ENCODE peak calls at places on chromosomes 11 and 22, in four cellular contexts. One of them, this sample, is unnamed.

GRCh38 chr22:25372000-25372595 is 152.7 kb downstream of the CRYBB2 start:
- DNase-seq in fibroblast of lung: no peak
- DNase-seq in adrenal gland: no peak
- DNase-seq in ovary: no peak
- DNase-seq in this sample: no peak

GRCh38 chr11:123221074-123221473 is 26.0 kb upstream of the CLMP start:
- DNase-seq in ovary: no peak
- DNase-seq in fibroblast of lung: no peak
- DNase-seq in adrenal gland: no peak
- DNase-seq in this sample: no peak

GRCh38 chr22:39017596-39018365 is 3.1 kb upstream of the APOBEC3D start:
- DNase-seq in ovary: no peak
- DNase-seq in fibroblast of lung: no peak
- DNase-seq in adrenal gland: no peak
- DNase-seq in this sample: no peak

GRCh38 chr11:104526006-104526405 is 362.1 kb upstream of the PDGFD start:
- DNase-seq in ovary: no peak
- DNase-seq in fibroblast of lung: no peak
- DNase-seq in adrenal gland: no peak
- DNase-seq in this sample: no peak

GRCh38 chr11:109853156-109853776 is 239.9 kb upstream of the ZC3H12C start:
- DNase-seq in fibroblast of lung: peak
- DNase-seq in ovary: no peak
- DNase-seq in adrenal gland: no peak
- DNase-seq in this sample: no peak

GRCh38 chr11:67071420-67072284 is 15.0 kb downstream of the RHOD start:
- DNase-seq in fibroblast of lung: peak
- DNase-seq in ovary: no peak
- DNase-seq in adrenal gland: peak
- DNase-seq in this sample: peak

GRCh38 chr11:27218498-27219038 is 144.4 kb downstream of the CCDC34 start:
- DNase-seq in ovary: no peak
- DNase-seq in adrenal gland: no peak
- DNase-seq in fibroblast of lung: peak
- DNase-seq in this sample: no peak

GRCh38 chr22:40400173-40400572 is 29.8 kb downstream of the SGSM3 start:
- DNase-seq in adrenal gland: no peak
- DNase-seq in ovary: no peak
- DNase-seq in fibroblast of lung: no peak
- DNase-seq in this sample: no peak

GRCh38 chr11:114479331-114479730 is 40.1 kb downstream of the REXO2 start:
- DNase-seq in adrenal gland: no peak
- DNase-seq in ovary: no peak
- DNase-seq in fibroblast of lung: peak
- DNase-seq in this sample: no peak

GRCh38 chr11:104573431-104573830 is 324.8 kb downstream of the CASP12 start:
- DNase-seq in fibroblast of lung: peak
- DNase-seq in ovary: no peak
- DNase-seq in adrenal gland: no peak
- DNase-seq in this sample: no peak

GRCh38 chr11:64233913-64234839 is at the start of gene VEGFB:
- DNase-seq in fibroblast of lung: peak
- DNase-seq in ovary: peak
- DNase-seq in adrenal gland: peak
- DNase-seq in this sample: peak

GRCh38 chr22:20463324-20464095 is 25.9 kb upstream of the SCARF2 start:
- DNase-seq in fibroblast of lung: no peak
- DNase-seq in ovary: no peak
- DNase-seq in adrenal gland: no peak
- DNase-seq in this sample: peak

GRCh38 chr11:47470671-47471070 is 21.7 kb upstream of the RAPSN start:
- DNase-seq in fibroblast of lung: no peak
- DNase-seq in ovary: no peak
- DNase-seq in adrenal gland: no peak
- DNase-seq in this sample: no peak

GRCh38 chr11:76462317-76462716 is 17.5 kb downstream of the EMSY start:
- DNase-seq in fibroblast of lung: no peak
- DNase-seq in adrenal gland: no peak
- DNase-seq in ovary: no peak
- DNase-seq in this sample: no peak

GRCh38 chr11:35550374-35551036 is 25.1 kb upstream of the PAMR1 start:
- DNase-seq in adrenal gland: no peak
- DNase-seq in fibroblast of lung: peak
- DNase-seq in ovary: no peak
- DNase-seq in this sample: no peak

GRCh38 chr11:130037881-130038601 is 31.7 kb upstream of the APLP2 start:
- DNase-seq in ovary: no peak
- DNase-seq in fibroblast of lung: peak
- DNase-seq in adrenal gland: no peak
- DNase-seq in this sample: no peak

GRCh38 chr11:77407613-77408012 is 66.3 kb downstream of the PAK1 start:
- DNase-seq in ovary: no peak
- DNase-seq in fibroblast of lung: peak
- DNase-seq in adrenal gland: peak
- DNase-seq in this sample: peak

GRCh38 chr11:104926771-104927470 is 28.7 kb upstream of the CASP12 start:
- DNase-seq in adrenal gland: no peak
- DNase-seq in fibroblast of lung: peak
- DNase-seq in ovary: no peak
- DNase-seq in this sample: no peak

GRCh38 chr22:47595122-47595521 is 832.7 kb downstream of the TBC1D22A start:
- DNase-seq in adrenal gland: no peak
- DNase-seq in fibroblast of lung: no peak
- DNase-seq in ovary: no peak
- DNase-seq in this sample: no peak

GRCh38 chr11:132028380-132029240 is 658.2 kb downstream of the NTM start:
- DNase-seq in fibroblast of lung: no peak
- DNase-seq in adrenal gland: peak
- DNase-seq in ovary: no peak
- DNase-seq in this sample: no peak

GRCh38 chr11:16933756-16934603 is 80.2 kb downstream of the PLEKHA7 start:
- DNase-seq in adrenal gland: no peak
- DNase-seq in ovary: peak
- DNase-seq in fibroblast of lung: peak
- DNase-seq in this sample: no peak

GRCh38 chr11:116731097-116731761 is 41.6 kb downstream of the BUD13 start:
- DNase-seq in ovary: no peak
- DNase-seq in adrenal gland: no peak
- DNase-seq in fibroblast of lung: peak
- DNase-seq in this sample: peak

GRCh38 chr22:19786264-19786585 is 25.6 kb downstream of the TBX1 start:
- DNase-seq in adrenal gland: no peak
- DNase-seq in fibroblast of lung: no peak
- DNase-seq in ovary: no peak
- DNase-seq in this sample: no peak

GRCh38 chr22:43811777-43812148 is 342 bp downstream of the EFCAB6 start:
- DNase-seq in fibroblast of lung: peak
- DNase-seq in adrenal gland: peak
- DNase-seq in ovary: no peak
- DNase-seq in this sample: no peak

GRCh38 chr11:66313321-66314185 is 3.3 kb downstream of the CD248 start:
- DNase-seq in adrenal gland: no peak
- DNase-seq in ovary: no peak
- DNase-seq in fibroblast of lung: peak
- DNase-seq in this sample: no peak

GRCh38 chr11:105870521-105871113 is 151.4 kb downstream of the MSANTD4 start:
- DNase-seq in ovary: no peak
- DNase-seq in fibroblast of lung: no peak
- DNase-seq in adrenal gland: no peak
- DNase-seq in this sample: no peak

GRCh38 chr22:35313311-35314121 is 13.8 kb downstream of the TOM1 start:
- DNase-seq in fibroblast of lung: peak
- DNase-seq in adrenal gland: peak
- DNase-seq in ovary: no peak
- DNase-seq in this sample: peak

GRCh38 chr11:113370634-113371033 is 16.9 kb upstream of the ANKK1 start:
- DNase-seq in adrenal gland: no peak
- DNase-seq in fibroblast of lung: no peak
- DNase-seq in ovary: no peak
- DNase-seq in this sample: no peak

GRCh38 chr11:46680815-46681214 is 19.6 kb downstream of the ARHGAP1 start:
- DNase-seq in ovary: no peak
- DNase-seq in adrenal gland: no peak
- DNase-seq in fibroblast of lung: no peak
- DNase-seq in this sample: no peak

GRCh38 chr22:39012525-39013516 is 1.2 kb upstream of the APOBEC3C start:
- DNase-seq in ovary: peak
- DNase-seq in fibroblast of lung: no peak
- DNase-seq in adrenal gland: no peak
- DNase-seq in this sample: no peak

GRCh38 chr11:63918576-63919171 is 1.7 kb upstream of the RCOR2 start:
- DNase-seq in adrenal gland: no peak
- DNase-seq in ovary: no peak
- DNase-seq in fibroblast of lung: no peak
- DNase-seq in this sample: no peak

GRCh38 chr22:26681395-26681821 is 24.0 kb downstream of the MIAT start:
- DNase-seq in fibroblast of lung: peak
- DNase-seq in adrenal gland: no peak
- DNase-seq in ovary: no peak
- DNase-seq in this sample: no peak

GRCh38 chr11:75286826-75287465 is 46.4 kb downstream of the TPBGL start:
- DNase-seq in ovary: no peak
- DNase-seq in adrenal gland: no peak
- DNase-seq in fibroblast of lung: peak
- DNase-seq in this sample: no peak

GRCh38 chr22:49963647-49964026 is 3.1 kb downstream of the PIM3 start:
- DNase-seq in fibroblast of lung: no peak
- DNase-seq in ovary: no peak
- DNase-seq in adrenal gland: peak
- DNase-seq in this sample: peak

GRCh38 chr11:64581057-64581523 is 9.9 kb upstream of the SLC22A12 start:
- DNase-seq in fibroblast of lung: no peak
- DNase-seq in ovary: no peak
- DNase-seq in adrenal gland: no peak
- DNase-seq in this sample: no peak

GRCh38 chr22:30876221-30876751 is 92.3 kb downstream of the MORC2 start:
- DNase-seq in ovary: no peak
- DNase-seq in fibroblast of lung: no peak
- DNase-seq in adrenal gland: no peak
- DNase-seq in this sample: no peak

GRCh38 chr11:100851584-100852152 is 164.6 kb downstream of the ARHGAP42 start:
- DNase-seq in adrenal gland: no peak
- DNase-seq in ovary: no peak
- DNase-seq in fibroblast of lung: no peak
- DNase-seq in this sample: no peak

GRCh38 chr11:84236436-84236835 is 950.3 kb upstream of the CCDC90B start:
- DNase-seq in ovary: no peak
- DNase-seq in adrenal gland: no peak
- DNase-seq in fibroblast of lung: no peak
- DNase-seq in this sample: no peak

GRCh38 chr22:23233084-23233501 is 52.8 kb downstream of the BCR start:
- DNase-seq in adrenal gland: no peak
- DNase-seq in ovary: no peak
- DNase-seq in fibroblast of lung: peak
- DNase-seq in this sample: no peak
- TF ChIP-seq CTCF in adrenal gland: no peak
- TF ChIP-seq CTCF in ovary: no peak
- TF ChIP-seq CTCF in fibroblast of lung: no peak
- TF ChIP-seq CTCF in this sample: no peak

GRCh38 chr11:11230802-11231562 is 122.1 kb downstream of the CSNK2A3 start:
- DNase-seq in fibroblast of lung: no peak
- DNase-seq in adrenal gland: no peak
- DNase-seq in ovary: no peak
- DNase-seq in this sample: no peak
- TF ChIP-seq CTCF in fibroblast of lung: peak
- TF ChIP-seq CTCF in adrenal gland: peak
- TF ChIP-seq CTCF in ovary: no peak
- TF ChIP-seq CTCF in this sample: no peak

GRCh38 chr22:37019309-37020191 is at the start of the genes MPST and TST:
- DNase-seq in ovary: peak
- DNase-seq in adrenal gland: peak
- DNase-seq in fibroblast of lung: peak
- DNase-seq in this sample: peak
- TF ChIP-seq CTCF in ovary: peak
- TF ChIP-seq CTCF in adrenal gland: peak
- TF ChIP-seq CTCF in fibroblast of lung: no peak
- TF ChIP-seq CTCF in this sample: peak

DNA sequence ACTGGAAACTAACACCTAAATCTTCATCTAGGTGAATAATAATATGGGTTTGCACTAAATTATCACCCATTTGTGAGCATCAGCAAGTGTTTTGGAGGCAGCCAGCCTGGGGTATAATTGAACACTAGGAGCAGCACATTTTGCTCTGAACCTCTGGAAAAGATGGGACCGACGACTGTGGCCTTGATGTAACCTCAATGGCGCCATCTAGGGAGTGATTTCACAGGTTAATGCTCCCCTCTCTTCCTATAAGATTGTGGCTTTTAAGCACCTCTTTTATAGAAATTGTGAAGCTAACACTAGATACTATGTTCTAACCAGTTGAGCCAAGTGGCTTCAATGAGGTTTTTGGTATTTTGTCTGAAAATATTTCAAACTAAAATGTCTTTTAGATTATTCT is 203.7 kb downstream of the NELL1 start:
- DNase-seq in fibroblast of lung: no peak
- DNase-seq in ovary: no peak
- DNase-seq in adrenal gland: peak
- DNase-seq in this sample: no peak
- TF ChIP-seq CTCF in fibroblast of lung: no peak
- TF ChIP-seq CTCF in ovary: no peak
- TF ChIP-seq CTCF in adrenal gland: peak
- TF ChIP-seq CTCF in this sample: no peak

GRCh38 chr11:121780971-121781370 is 328.2 kb upstream of the SORL1-AS1 start:
- DNase-seq in fibroblast of lung: no peak
- DNase-seq in ovary: peak
- DNase-seq in adrenal gland: no peak
- DNase-seq in this sample: no peak

GRCh38 chr11:121775276-121775675 is 322.5 kb upstream of the SORL1-AS1 start:
- DNase-seq in ovary: no peak
- DNase-seq in fibroblast of lung: no peak
- DNase-seq in adrenal gland: no peak
- DNase-seq in this sample: no peak

DNA sequence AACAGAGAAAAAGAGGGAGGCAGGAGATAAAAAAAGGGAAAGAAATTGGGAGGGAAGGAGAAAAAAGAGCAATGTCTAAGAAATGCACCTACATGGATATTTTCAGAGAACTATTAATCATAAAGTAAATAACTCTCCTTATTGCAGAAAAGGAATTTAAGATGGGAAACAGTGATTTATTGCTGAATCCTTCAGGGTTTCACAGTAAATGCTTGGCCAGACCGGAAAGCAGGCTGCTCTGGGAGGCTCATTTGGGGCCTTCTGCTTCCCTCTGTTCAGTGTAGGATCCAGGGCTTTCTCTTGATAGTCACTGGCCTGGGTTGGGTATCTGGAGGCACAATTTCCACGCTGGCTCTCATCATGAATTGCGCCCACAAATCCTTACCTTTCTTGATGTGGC is 324.3 kb upstream of the SORL1-AS1 start:
- DNase-seq in fibroblast of lung: peak
- DNase-seq in adrenal gland: no peak
- DNase-seq in ovary: no peak
- DNase-seq in this sample: no peak
- TF ChIP-seq CTCF in fibroblast of lung: no peak
- TF ChIP-seq CTCF in adrenal gland: no peak
- TF ChIP-seq CTCF in ovary: no peak
- TF ChIP-seq CTCF in this sample: no peak

GRCh38 chr11:38043060-38043459 is 1445.0 kb upstream of the RAG2 start:
- DNase-seq in fibroblast of lung: no peak
- DNase-seq in ovary: no peak
- DNase-seq in adrenal gland: no peak
- DNase-seq in this sample: no peak
- TF ChIP-seq CTCF in fibroblast of lung: no peak
- TF ChIP-seq CTCF in ovary: no peak
- TF ChIP-seq CTCF in adrenal gland: no peak
- TF ChIP-seq CTCF in this sample: no peak

GRCh38 chr22:37746366-37747089 is 49.7 kb downstream of the TRIOBP start:
- DNase-seq in fibroblast of lung: no peak
- DNase-seq in ovary: no peak
- DNase-seq in adrenal gland: no peak
- DNase-seq in this sample: no peak
- TF ChIP-seq CTCF in fibroblast of lung: no peak
- TF ChIP-seq CTCF in ovary: no peak
- TF ChIP-seq CTCF in adrenal gland: no peak
- TF ChIP-seq CTCF in this sample: no peak

This sample was measured in gastrocnemius medialis.